ENCODE peak calls at places on chromosome 2, in six cellular contexts. I is neuronal stem cell; A is AG04450; E is AG10803; L is CD4-positive, CD25-positive, alpha-beta regulatory T cell; C is lower lobe of right lung. X is an unnamed sample.

GRCh38 chr2:39772086-39772811 is 6.8 kb downstream of the THUMPD2 start:
- DNase-seq in A (no peak), C (no peak), I (no peak), E (peak; percentile 75), L (no peak), X (no peak)

GRCh38 chr2:60470340-60470739 is 83.1 kb downstream of the BCL11A start:
- DNase-seq in C (no peak), I (no peak), L (no peak), A (no peak), E (no peak), X (no peak)

GRCh38 chr2:58447586-58447985 is 206.5 kb upstream of the FANCL start:
- DNase-seq in I (no peak), E (no peak), C (no peak), A (no peak), L (no peak), X (no peak)

GRCh38 chr2:50529600-50530218 is 502.2 kb downstream of the NRXN1 start:
- DNase-seq in A (peak; percentile 15), E (peak; percentile 42), L (peak; percentile 2), I (peak; percentile 46), C (no peak), X (peak; percentile 15)

GRCh38 chr2:40384714-40385113 is 67.2 kb downstream of the SLC8A1 start:
- DNase-seq in A (peak; percentile 49), L (no peak), C (no peak), I (no peak), E (peak; percentile 89), X (no peak)

GRCh38 chr2:50492452-50492851 is 539.5 kb downstream of the NRXN1 start:
- DNase-seq in A (peak; percentile 16), E (peak; percentile 55), I (peak; percentile 65), C (no peak), L (peak; percentile 19), X (peak; percentile 25)

GRCh38 chr2:38033651-38034050 is 42.3 kb downstream of the CYP1B1 start:
- DNase-seq in E (peak; percentile 70), C (no peak), I (no peak), L (no peak), A (no peak), X (no peak)

GRCh38 chr2:197556456-197556855 is 40.6 kb downstream of the MOB4 start:
- DNase-seq in A (no peak), L (no peak), I (no peak), C (no peak), E (peak; percentile 82), X (no peak)

GRCh38 chr2:204967199-204967995 is 422.1 kb downstream of the PARD3B start:
- DNase-seq in L (peak; percentile 73), E (no peak), A (no peak), C (no peak), I (no peak), X (peak; percentile 63)

GRCh38 chr2:30862054-30862651 is 54.9 kb upstream of the CAPN13 start:
- DNase-seq in L (peak; percentile 33), E (peak; percentile 73), I (peak; percentile 24), A (peak; percentile 24), C (peak; percentile 59), X (peak; percentile 46)

GRCh38 chr2:106147665-106148064 is 46.4 kb downstream of the UXS1 start:
- DNase-seq in L (peak; percentile 42), C (no peak), A (no peak), I (no peak), E (no peak), X (peak; percentile 65)

GRCh38 chr2:120879401-120880295 is 144.0 kb downstream of the GLI2 start:
- DNase-seq in I (no peak), C (peak; percentile 27), L (no peak), E (peak; percentile 61), A (no peak), X (no peak)

GRCh38 chr2:213187833-213188532 is 36.6 kb upstream of the IKZF2 start:
- DNase-seq in L (no peak), I (peak; percentile 80), C (peak; percentile 34), E (peak; percentile 86), A (peak; percentile 39), X (no peak)

GRCh38 chr2:213187386-213187785 is 36.0 kb upstream of the IKZF2 start:
- DNase-seq in E (peak; percentile 31), I (no peak), C (no peak), L (no peak), A (no peak), X (no peak)

GRCh38 chr2:213185147-213185822 is 33.9 kb upstream of the IKZF2 start:
- DNase-seq in A (no peak), C (no peak), I (no peak), E (no peak), L (no peak), X (no peak)

GRCh38 chr2:213188971-213189899 is 37.8 kb upstream of the IKZF2 start:
- DNase-seq in L (no peak), C (peak; percentile 30), E (peak; percentile 59), I (peak; percentile 86), A (no peak), X (no peak)

GRCh38 chr2:213188533-213188867 is 37.1 kb upstream of the IKZF2 start:
- DNase-seq in C (no peak), I (no peak), E (no peak), A (no peak), L (no peak), X (no peak)
- H3K4me3 ChIP-seq in C (peak overlapping the region; percentile 9), I (peak overlapping the region; percentile 20), E (peak overlapping the region; percentile 5), A (no peak overlapping the region), L (no peak overlapping the region), X (no peak overlapping the region)

GRCh38 chr2:101208830-101209229 is 43.9 kb upstream of the CNOT11 start:
- DNase-seq in L (no peak), A (no peak), I (no peak), C (no peak), E (no peak), X (no peak)

GRCh38 chr2:101204400-101205095 is 48.1 kb upstream of the CNOT11 start:
- DNase-seq in L (no peak), A (no peak), E (no peak), I (no peak), C (no peak), X (no peak)

GRCh38 chr2:101206080-101206479 is 46.6 kb upstream of the CNOT11 start:
- DNase-seq in I (no peak), C (no peak), A (no peak), E (no peak), L (no peak), X (no peak)

GRCh38 chr2:101200714-101201113 is 49.5 kb upstream of the TBC1D8 start:
- DNase-seq in I (no peak), A (no peak), C (no peak), E (peak; percentile 21), L (no peak), X (no peak)

GRCh38 chr2:101205521-101205998 is 47.1 kb upstream of the CNOT11 start:
- DNase-seq in E (peak; percentile 90), L (peak; percentile 63), C (peak; percentile 53), A (peak; percentile 63), I (no peak), X (peak; percentile 65)
- H3K4me3 ChIP-seq in E (peak overlapping the region; percentile 24), L (peak overlapping the region; percentile 68), C (peak overlapping the region; percentile 29), A (peak overlapping the region; percentile 7), I (peak overlapping the region; percentile 17), X (peak overlapping the region; percentile 22)

DNA sequence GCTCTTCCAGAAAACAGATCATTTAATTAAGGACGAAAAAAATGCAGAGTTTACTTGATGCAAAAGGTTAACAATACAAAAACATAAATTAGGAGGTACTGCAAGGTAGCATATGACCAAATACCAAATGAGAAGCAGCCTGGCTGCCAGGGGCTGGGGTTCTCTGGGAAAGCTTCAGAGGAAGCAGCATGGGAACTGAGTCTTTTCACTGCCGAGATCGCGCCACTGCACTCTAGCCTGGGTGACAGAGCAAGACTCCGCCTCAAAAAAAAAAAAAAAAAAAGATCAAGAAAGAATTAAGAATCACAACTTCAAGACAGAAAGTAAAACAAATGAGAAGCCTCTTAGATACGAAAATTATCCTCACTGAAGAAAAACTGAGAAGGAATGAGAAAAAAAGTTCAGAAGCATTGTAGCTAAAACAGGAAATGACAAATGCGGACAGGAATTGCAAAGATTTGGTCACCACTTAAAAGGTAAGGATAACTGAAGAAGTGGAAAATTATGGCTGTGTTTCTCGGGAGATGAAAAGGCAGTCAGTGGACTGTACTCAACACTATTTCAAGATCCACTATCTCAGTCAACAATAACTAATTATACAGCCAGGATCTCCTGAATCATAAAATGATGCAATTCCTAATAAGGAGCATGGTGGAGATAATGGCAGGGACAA is 4.3 kb downstream of the SEPTIN10 start:
- DNase-seq in E (peak; percentile 66), I (no peak), C (no peak), L (no peak), A (no peak), X (no peak)
- H3K4me3 ChIP-seq in E (peak overlapping the region; percentile 38), I (no peak overlapping the region), C (no peak overlapping the region), L (peak overlapping the region; percentile 26), A (peak overlapping the region; percentile 44), X (no peak overlapping the region)

GRCh38 chr2:229905601-229906000 is 16.2 kb downstream of the TRIP12 start:
- DNase-seq in E (no peak), C (no peak), A (no peak), L (no peak), I (no peak), X (no peak)
- H3K4me3 ChIP-seq in E (no peak overlapping the region), C (no peak overlapping the region), A (no peak overlapping the region), L (no peak overlapping the region), I (no peak overlapping the region), X (no peak overlapping the region)

X was measured in Jurkat, Clone E6-1.